ENCODE peak calls at places on chromosomes 5 and 9, in eight cellular contexts. One of them, this sample, is unnamed.

GRCh38 chr9:92614763-92615441 is 55.0 kb downstream of the IPPK start:
- DNase-seq in ovary: no peak
- DNase-seq in fibroblast of lung: no peak
- DNase-seq in psoas muscle: no peak
- DNase-seq in CD8-positive, alpha-beta memory T cell: no peak
- DNase-seq in hepatocyte: no peak
- DNase-seq in GM23338: no peak
- DNase-seq in body of pancreas: no peak
- DNase-seq in this sample: no peak

GRCh38 chr5:89396262-89396975 is 513.4 kb upstream of the MEF2C start:
- DNase-seq in ovary: no peak
- DNase-seq in fibroblast of lung: peak; percentile 61
- DNase-seq in psoas muscle: no peak
- DNase-seq in CD8-positive, alpha-beta memory T cell: no peak
- DNase-seq in hepatocyte: no peak
- DNase-seq in GM23338: peak; percentile 7
- DNase-seq in body of pancreas: no peak
- DNase-seq in this sample: no peak

GRCh38 chr5:96431376-96432244 is 1.4 kb downstream of the PCSK1 start:
- DNase-seq in ovary: peak; percentile 25
- DNase-seq in fibroblast of lung: peak; percentile 22
- DNase-seq in psoas muscle: peak; percentile 34
- DNase-seq in CD8-positive, alpha-beta memory T cell: no peak
- DNase-seq in hepatocyte: no peak
- DNase-seq in GM23338: peak; percentile 64
- DNase-seq in body of pancreas: peak; percentile 13
- DNase-seq in this sample: no peak

GRCh38 chr9:69193685-69194032 is 19.6 kb downstream of the TJP2 start:
- DNase-seq in ovary: no peak
- DNase-seq in fibroblast of lung: no peak
- DNase-seq in psoas muscle: no peak
- DNase-seq in CD8-positive, alpha-beta memory T cell: no peak
- DNase-seq in hepatocyte: no peak
- DNase-seq in GM23338: peak; percentile 57
- DNase-seq in body of pancreas: no peak
- DNase-seq in this sample: peak; percentile 22

GRCh38 chr9:113511856-113512761 is 48.6 kb downstream of the RGS3 start:
- DNase-seq in ovary: no peak
- DNase-seq in fibroblast of lung: peak; percentile 22
- DNase-seq in psoas muscle: no peak
- DNase-seq in CD8-positive, alpha-beta memory T cell: peak; percentile 81
- DNase-seq in hepatocyte: no peak
- DNase-seq in GM23338: no peak
- DNase-seq in body of pancreas: no peak
- DNase-seq in this sample: no peak

GRCh38 chr5:88878976-88879375 is 4.0 kb downstream of the MEF2C start:
- DNase-seq in ovary: no peak
- DNase-seq in fibroblast of lung: peak; percentile 74
- DNase-seq in psoas muscle: no peak
- DNase-seq in CD8-positive, alpha-beta memory T cell: no peak
- DNase-seq in hepatocyte: no peak
- DNase-seq in GM23338: no peak
- DNase-seq in body of pancreas: no peak
- DNase-seq in this sample: no peak

GRCh38 chr5:137167187-137167586 is 331.9 kb downstream of the SPOCK1 start:
- DNase-seq in ovary: no peak
- DNase-seq in fibroblast of lung: no peak
- DNase-seq in psoas muscle: no peak
- DNase-seq in CD8-positive, alpha-beta memory T cell: no peak
- DNase-seq in hepatocyte: no peak
- DNase-seq in GM23338: no peak
- DNase-seq in body of pancreas: no peak
- DNase-seq in this sample: no peak

GRCh38 chr9:115649991-115650472 is 503.6 kb upstream of the PAPPA start:
- DNase-seq in ovary: peak; percentile 52
- DNase-seq in fibroblast of lung: peak; percentile 99
- DNase-seq in psoas muscle: peak; percentile 66
- DNase-seq in CD8-positive, alpha-beta memory T cell: no peak
- DNase-seq in hepatocyte: peak; percentile 51
- DNase-seq in GM23338: no peak
- DNase-seq in body of pancreas: peak; percentile 46
- DNase-seq in this sample: no peak

GRCh38 chr5:66144799-66145390 is 795 bp downstream of the SREK1 start:
- DNase-seq in ovary: no peak
- DNase-seq in fibroblast of lung: no peak
- DNase-seq in psoas muscle: no peak
- DNase-seq in CD8-positive, alpha-beta memory T cell: peak; percentile 2
- DNase-seq in hepatocyte: no peak
- DNase-seq in GM23338: no peak
- DNase-seq in body of pancreas: peak; percentile 63
- DNase-seq in this sample: peak; percentile 72

GRCh38 chr5:150540042-150540441 is 32.1 kb downstream of the NDST1 start:
- DNase-seq in ovary: no peak
- DNase-seq in fibroblast of lung: no peak
- DNase-seq in psoas muscle: no peak
- DNase-seq in CD8-positive, alpha-beta memory T cell: no peak
- DNase-seq in hepatocyte: no peak
- DNase-seq in GM23338: no peak
- DNase-seq in body of pancreas: no peak
- DNase-seq in this sample: no peak

GRCh38 chr9:83039303-83039702 is 23.6 kb downstream of the RASEF start:
- DNase-seq in ovary: no peak
- DNase-seq in fibroblast of lung: no peak
- DNase-seq in psoas muscle: no peak
- DNase-seq in CD8-positive, alpha-beta memory T cell: no peak
- DNase-seq in hepatocyte: no peak
- DNase-seq in GM23338: no peak
- DNase-seq in body of pancreas: no peak
- DNase-seq in this sample: no peak

GRCh38 chr5:72268753-72269410 is 51.2 kb downstream of the MRPS27 start:
- DNase-seq in ovary: peak; percentile 28
- DNase-seq in fibroblast of lung: peak; percentile 48
- DNase-seq in psoas muscle: no peak
- DNase-seq in CD8-positive, alpha-beta memory T cell: peak; percentile 20
- DNase-seq in hepatocyte: peak; percentile 64
- DNase-seq in GM23338: peak; percentile 85
- DNase-seq in body of pancreas: peak; percentile 44
- DNase-seq in this sample: peak; percentile 67

GRCh38 chr9:19510907-19511306 is 102.1 kb downstream of the ACER2 start:
- DNase-seq in ovary: no peak
- DNase-seq in fibroblast of lung: no peak
- DNase-seq in psoas muscle: no peak
- DNase-seq in CD8-positive, alpha-beta memory T cell: no peak
- DNase-seq in hepatocyte: no peak
- DNase-seq in GM23338: no peak
- DNase-seq in body of pancreas: no peak
- DNase-seq in this sample: no peak

GRCh38 chr5:135546912-135547311 is 11.1 kb upstream of the NEUROG1 start:
- DNase-seq in ovary: no peak
- DNase-seq in fibroblast of lung: no peak
- DNase-seq in psoas muscle: no peak
- DNase-seq in CD8-positive, alpha-beta memory T cell: no peak
- DNase-seq in hepatocyte: no peak
- DNase-seq in GM23338: no peak
- DNase-seq in body of pancreas: no peak
- DNase-seq in this sample: no peak

GRCh38 chr5:43664641-43665040 is 61.7 kb downstream of the NNT start:
- DNase-seq in ovary: no peak
- DNase-seq in fibroblast of lung: peak; percentile 71
- DNase-seq in psoas muscle: no peak
- DNase-seq in CD8-positive, alpha-beta memory T cell: no peak
- DNase-seq in hepatocyte: no peak
- DNase-seq in GM23338: no peak
- DNase-seq in body of pancreas: no peak
- DNase-seq in this sample: no peak

GRCh38 chr5:160799160-160799559 is 52.9 kb downstream of the ATP10B start:
- DNase-seq in ovary: no peak
- DNase-seq in fibroblast of lung: no peak
- DNase-seq in psoas muscle: no peak
- DNase-seq in CD8-positive, alpha-beta memory T cell: no peak
- DNase-seq in hepatocyte: no peak
- DNase-seq in GM23338: no peak
- DNase-seq in body of pancreas: no peak
- DNase-seq in this sample: no peak

GRCh38 chr5:16687898-16688297 is 71.1 kb upstream of the RETREG1 start:
- DNase-seq in ovary: no peak
- DNase-seq in fibroblast of lung: no peak
- DNase-seq in psoas muscle: no peak
- DNase-seq in CD8-positive, alpha-beta memory T cell: no peak
- DNase-seq in hepatocyte: no peak
- DNase-seq in GM23338: no peak
- DNase-seq in body of pancreas: no peak
- DNase-seq in this sample: no peak

GRCh38 chr9:129317179-129318011 is 139.3 kb upstream of the IER5L start:
- DNase-seq in ovary: peak; percentile 72
- DNase-seq in fibroblast of lung: peak; percentile 49
- DNase-seq in psoas muscle: no peak
- DNase-seq in CD8-positive, alpha-beta memory T cell: no peak
- DNase-seq in hepatocyte: peak; percentile 62
- DNase-seq in GM23338: peak; percentile 48
- DNase-seq in body of pancreas: peak; percentile 38
- DNase-seq in this sample: no peak
- H3K4me1 ChIP-seq in ovary: peaks cover 42% of the 10 kb centered on the region
- H3K4me1 ChIP-seq in fibroblast of lung: peaks cover 17% of the 10 kb centered on the region
- H3K4me1 ChIP-seq in psoas muscle: peaks cover 30% of the 10 kb centered on the region
- H3K4me1 ChIP-seq in CD8-positive, alpha-beta memory T cell: peaks cover 17% of the 10 kb centered on the region
- H3K4me1 ChIP-seq in hepatocyte: peaks cover 42% of the 10 kb centered on the region
- H3K4me1 ChIP-seq in GM23338: peaks cover 9% of the 10 kb centered on the region
- H3K4me1 ChIP-seq in body of pancreas: peaks cover 19% of the 10 kb centered on the region
- H3K4me1 ChIP-seq in this sample: peaks cover 7% of the 10 kb centered on the region

GRCh38 chr9:14316574-14317304 is 2.8 kb upstream of the NFIB start:
- DNase-seq in ovary: no peak
- DNase-seq in fibroblast of lung: no peak
- DNase-seq in psoas muscle: no peak
- DNase-seq in CD8-positive, alpha-beta memory T cell: no peak
- DNase-seq in hepatocyte: no peak
- DNase-seq in GM23338: peak; percentile 69
- DNase-seq in body of pancreas: no peak
- DNase-seq in this sample: peak; percentile 24

GRCh38 chr9:14321517-14322125 is 7.7 kb upstream of the NFIB start:
- DNase-seq in ovary: no peak
- DNase-seq in fibroblast of lung: no peak
- DNase-seq in psoas muscle: no peak
- DNase-seq in CD8-positive, alpha-beta memory T cell: no peak
- DNase-seq in hepatocyte: no peak
- DNase-seq in GM23338: peak; percentile 36
- DNase-seq in body of pancreas: no peak
- DNase-seq in this sample: peak; percentile 40

GRCh38 chr9:14317667-14318255 is 3.8 kb upstream of the NFIB start:
- DNase-seq in ovary: no peak
- DNase-seq in fibroblast of lung: no peak
- DNase-seq in psoas muscle: no peak
- DNase-seq in CD8-positive, alpha-beta memory T cell: no peak
- DNase-seq in hepatocyte: no peak
- DNase-seq in GM23338: no peak
- DNase-seq in body of pancreas: no peak
- DNase-seq in this sample: no peak

GRCh38 chr9:14320272-14321245 is 6.6 kb upstream of the NFIB start:
- DNase-seq in ovary: peak; percentile 51
- DNase-seq in fibroblast of lung: peak; percentile 99
- DNase-seq in psoas muscle: no peak
- DNase-seq in CD8-positive, alpha-beta memory T cell: no peak
- DNase-seq in hepatocyte: no peak
- DNase-seq in GM23338: no peak
- DNase-seq in body of pancreas: no peak
- DNase-seq in this sample: peak; percentile 65

DNA sequence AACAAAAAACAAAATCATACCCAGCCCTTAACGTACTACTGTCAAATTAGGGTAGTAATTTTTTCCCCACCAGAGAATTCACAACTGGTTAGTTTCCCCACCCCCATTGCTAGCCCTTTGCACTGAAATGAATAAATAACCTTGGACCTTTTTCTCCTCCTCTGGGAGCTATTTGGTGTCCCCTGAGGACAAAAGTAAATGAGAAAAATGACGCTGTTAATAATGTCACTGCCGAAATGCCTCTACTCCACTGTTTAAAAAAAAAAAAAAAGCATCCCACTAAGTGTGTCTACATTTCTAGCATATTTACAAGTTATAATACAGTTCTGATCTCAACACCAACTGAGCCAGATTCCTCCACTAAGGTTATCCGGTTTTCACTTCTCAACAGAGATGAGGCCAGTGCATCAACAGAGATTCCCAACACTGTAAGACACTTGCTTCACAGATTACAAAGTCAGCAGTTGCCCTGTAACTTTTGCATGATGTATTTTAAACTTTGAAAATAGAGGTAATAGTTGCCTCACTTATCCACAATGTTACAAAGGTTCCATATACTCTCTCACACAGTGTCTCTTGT is 5.1 kb upstream of the NFIB start:
- DNase-seq in ovary: no peak
- DNase-seq in fibroblast of lung: no peak
- DNase-seq in psoas muscle: no peak
- DNase-seq in CD8-positive, alpha-beta memory T cell: no peak
- DNase-seq in hepatocyte: no peak
- DNase-seq in GM23338: no peak
- DNase-seq in body of pancreas: no peak
- DNase-seq in this sample: no peak
- H3K4me1 ChIP-seq in ovary: peaks cover 2% of the 10 kb centered on the region
- H3K4me1 ChIP-seq in fibroblast of lung: peaks cover 5% of the 10 kb centered on the region
- H3K4me1 ChIP-seq in psoas muscle: peaks cover 44% of the 10 kb centered on the region
- H3K4me1 ChIP-seq in CD8-positive, alpha-beta memory T cell: peaks cover 7% of the 10 kb centered on the region
- H3K4me1 ChIP-seq in hepatocyte: no peaks in the 10 kb centered on the region
- H3K4me1 ChIP-seq in GM23338: peaks cover 57% of the 10 kb centered on the region
- H3K4me1 ChIP-seq in body of pancreas: peaks cover 62% of the 10 kb centered on the region
- H3K4me1 ChIP-seq in this sample: peaks cover 17% of the 10 kb centered on the region

DNA sequence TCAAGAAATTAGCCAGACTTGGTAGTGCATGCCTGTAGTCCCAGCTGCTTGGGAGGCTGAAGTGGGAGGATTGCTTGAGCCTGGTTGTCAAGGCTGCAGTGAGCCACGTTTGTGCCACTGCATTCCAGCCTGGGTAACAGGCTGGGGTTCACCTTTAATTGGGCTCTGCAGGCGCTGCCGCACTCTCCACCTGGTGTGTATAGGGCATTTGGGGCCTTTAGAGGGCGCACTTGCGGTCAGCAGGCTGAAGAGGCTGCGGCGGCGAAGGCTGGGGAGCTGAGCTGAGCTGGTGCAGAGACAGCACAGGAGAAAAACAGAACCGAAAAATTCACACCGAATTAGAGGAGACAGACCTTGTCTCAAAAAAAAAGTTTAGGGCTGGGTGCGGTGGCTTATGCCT is 31.2 kb downstream of the CDK7 start:
- DNase-seq in ovary: no peak
- DNase-seq in fibroblast of lung: no peak
- DNase-seq in psoas muscle: no peak
- DNase-seq in CD8-positive, alpha-beta memory T cell: no peak
- DNase-seq in hepatocyte: peak; percentile 18
- DNase-seq in GM23338: peak; percentile 94
- DNase-seq in body of pancreas: no peak
- DNase-seq in this sample: peak; percentile 10
- H3K4me1 ChIP-seq in ovary: no peaks in the 10 kb centered on the region
- H3K4me1 ChIP-seq in fibroblast of lung: no peaks in the 10 kb centered on the region
- H3K4me1 ChIP-seq in psoas muscle: no peaks in the 10 kb centered on the region
- H3K4me1 ChIP-seq in CD8-positive, alpha-beta memory T cell: peaks cover under 1% of the 10 kb centered on the region
- H3K4me1 ChIP-seq in hepatocyte: no peaks in the 10 kb centered on the region
- H3K4me1 ChIP-seq in GM23338: no peaks in the 10 kb centered on the region
- H3K4me1 ChIP-seq in body of pancreas: no peaks in the 10 kb centered on the region
- H3K4me1 ChIP-seq in this sample: no peaks in the 10 kb centered on the region

DNA sequence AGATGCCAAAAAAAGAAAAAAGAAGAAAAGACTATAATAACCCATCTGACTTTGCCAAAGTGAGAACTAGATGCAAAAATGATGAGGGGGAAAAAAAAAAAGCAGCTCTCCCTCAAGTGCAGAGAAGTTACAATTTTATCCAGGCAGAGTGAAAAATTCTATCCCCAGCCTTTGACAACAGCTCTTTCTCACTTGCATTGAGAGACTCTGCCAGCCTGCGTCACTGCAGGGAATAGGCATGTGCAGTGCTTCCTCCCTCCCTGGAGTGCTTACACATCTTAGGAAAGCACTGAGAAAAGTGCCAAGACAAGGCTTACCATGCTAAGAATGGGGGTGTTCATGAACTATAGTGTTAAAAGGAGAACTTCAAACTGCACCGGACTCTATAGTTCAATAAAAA is 418.6 kb upstream of the TYRP1 start:
- DNase-seq in ovary: no peak
- DNase-seq in fibroblast of lung: peak; percentile 0
- DNase-seq in psoas muscle: peak; percentile 10
- DNase-seq in CD8-positive, alpha-beta memory T cell: no peak
- DNase-seq in hepatocyte: peak; percentile 17
- DNase-seq in GM23338: no peak
- DNase-seq in body of pancreas: no peak
- DNase-seq in this sample: no peak
- H3K4me1 ChIP-seq in ovary: no peaks in the 10 kb centered on the region
- H3K4me1 ChIP-seq in fibroblast of lung: no peaks in the 10 kb centered on the region
- H3K4me1 ChIP-seq in psoas muscle: no peaks in the 10 kb centered on the region
- H3K4me1 ChIP-seq in CD8-positive, alpha-beta memory T cell: no peaks in the 10 kb centered on the region
- H3K4me1 ChIP-seq in hepatocyte: no peaks in the 10 kb centered on the region
- H3K4me1 ChIP-seq in GM23338: no peaks in the 10 kb centered on the region
- H3K4me1 ChIP-seq in body of pancreas: no peaks in the 10 kb centered on the region
- H3K4me1 ChIP-seq in this sample: no peaks in the 10 kb centered on the region

This sample was measured in SJCRH30.